ENCODE peak calls at places on chromosomes 2 and 18, in four cellular contexts. One of them, this sample, is unnamed.

GRCh38 chr2:46262248-46262938 is 34.8 kb upstream of the EPAS1 start:
- DNase-seq in AG08396: no peak
- DNase-seq in kidney epithelial cell: no peak
- DNase-seq in BJ: no peak
- DNase-seq in this sample: no peak

GRCh38 chr2:1140389-1141003 is 189.8 kb downstream of the SNTG2 start:
- DNase-seq in kidney epithelial cell: no peak
- DNase-seq in BJ: no peak
- DNase-seq in AG08396: peak; percentile 50
- DNase-seq in this sample: peak; percentile 29

GRCh38 chr2:189679224-189679623 is 4.8 kb downstream of the ANKAR start:
- DNase-seq in kidney epithelial cell: no peak
- DNase-seq in AG08396: no peak
- DNase-seq in BJ: no peak
- DNase-seq in this sample: no peak

GRCh38 chr2:98444436-98445166 is at the start of gene INPP4A:
- DNase-seq in kidney epithelial cell: no peak
- DNase-seq in BJ: no peak
- DNase-seq in AG08396: peak; percentile 96
- DNase-seq in this sample: peak; percentile 77

GRCh38 chr2:181036848-181037603 is 56.6 kb downstream of the UBE2E3 start:
- DNase-seq in kidney epithelial cell: no peak
- DNase-seq in AG08396: peak; percentile 21
- DNase-seq in BJ: peak; percentile 41
- DNase-seq in this sample: no peak

GRCh38 chr2:75258620-75259019 is 59.3 kb upstream of the TACR1 start:
- DNase-seq in AG08396: no peak
- DNase-seq in kidney epithelial cell: no peak
- DNase-seq in BJ: no peak
- DNase-seq in this sample: no peak

GRCh38 chr2:72915907-72916742 is 1.2 kb upstream of the EMX1 start:
- DNase-seq in AG08396: peak; percentile 59
- DNase-seq in BJ: no peak
- DNase-seq in kidney epithelial cell: no peak
- DNase-seq in this sample: peak; percentile 51

GRCh38 chr2:146665801-146666200 is 1179.0 kb upstream of the ACVR2A start:
- DNase-seq in BJ: no peak
- DNase-seq in kidney epithelial cell: no peak
- DNase-seq in AG08396: no peak
- DNase-seq in this sample: no peak

GRCh38 chr2:236876642-236877041 is 209.0 kb upstream of the COPS8 start:
- DNase-seq in AG08396: no peak
- DNase-seq in kidney epithelial cell: no peak
- DNase-seq in BJ: no peak
- DNase-seq in this sample: no peak

GRCh38 chr2:1731512-1731962 is 12.8 kb downstream of the PXDN start:
- DNase-seq in AG08396: peak; percentile 53
- DNase-seq in kidney epithelial cell: no peak
- DNase-seq in BJ: no peak
- DNase-seq in this sample: no peak

GRCh38 chr2:177283871-177284270 is 19.3 kb upstream of the NFE2L2 start:
- DNase-seq in kidney epithelial cell: no peak
- DNase-seq in BJ: no peak
- DNase-seq in AG08396: no peak
- DNase-seq in this sample: no peak

GRCh38 chr18:9965711-9966624 is 52.2 kb downstream of the VAPA start:
- DNase-seq in BJ: no peak
- DNase-seq in kidney epithelial cell: no peak
- DNase-seq in AG08396: no peak
- DNase-seq in this sample: no peak

GRCh38 chr18:63606526-63606925 is 19.4 kb downstream of the SERPINB13 start:
- DNase-seq in AG08396: peak; percentile 22
- DNase-seq in BJ: peak; percentile 29
- DNase-seq in kidney epithelial cell: no peak
- DNase-seq in this sample: no peak

GRCh38 chr2:1436369-1436768 is 23.1 kb downstream of the TPO start:
- DNase-seq in BJ: no peak
- DNase-seq in AG08396: no peak
- DNase-seq in kidney epithelial cell: no peak
- DNase-seq in this sample: no peak

GRCh38 chr2:71452565-71452964 is 796 bp upstream of the DYSF start:
- DNase-seq in BJ: no peak
- DNase-seq in kidney epithelial cell: peak; percentile 35
- DNase-seq in AG08396: no peak
- DNase-seq in this sample: no peak

GRCh38 chr2:167237478-167237877 is 349.2 kb downstream of the XIRP2 start:
- DNase-seq in BJ: no peak
- DNase-seq in kidney epithelial cell: no peak
- DNase-seq in AG08396: no peak
- DNase-seq in this sample: no peak

GRCh38 chr18:13890962-13891361 is 24.4 kb downstream of the MC2R start:
- DNase-seq in BJ: no peak
- DNase-seq in kidney epithelial cell: no peak
- DNase-seq in AG08396: no peak
- DNase-seq in this sample: no peak

GRCh38 chr2:55051026-55051866 is 995 bp upstream of the RTN4 start:
- DNase-seq in kidney epithelial cell: peak; percentile 100
- DNase-seq in BJ: peak; percentile 100
- DNase-seq in AG08396: peak; percentile 87
- DNase-seq in this sample: no peak

GRCh38 chr18:8496186-8496585 is 113.1 kb upstream of the RAB12 start:
- DNase-seq in kidney epithelial cell: no peak
- DNase-seq in AG08396: no peak
- DNase-seq in BJ: no peak
- DNase-seq in this sample: no peak

GRCh38 chr2:171056307-171056706 is 104.4 kb downstream of the TLK1 start:
- DNase-seq in kidney epithelial cell: no peak
- DNase-seq in BJ: peak; percentile 15
- DNase-seq in AG08396: no peak
- DNase-seq in this sample: no peak

GRCh38 chr2:43223412-43224040 is 2.9 kb downstream of the ZFP36L2 start:
- DNase-seq in kidney epithelial cell: no peak
- DNase-seq in BJ: no peak
- DNase-seq in AG08396: no peak
- DNase-seq in this sample: no peak

GRCh38 chr2:45068643-45069140 is 59.4 kb upstream of the SIX2 start:
- DNase-seq in BJ: no peak
- DNase-seq in AG08396: no peak
- DNase-seq in kidney epithelial cell: no peak
- DNase-seq in this sample: no peak

GRCh38 chr2:23629417-23630110 is 244.6 kb downstream of the KLHL29 start:
- DNase-seq in BJ: no peak
- DNase-seq in kidney epithelial cell: no peak
- DNase-seq in AG08396: no peak
- DNase-seq in this sample: no peak

GRCh38 chr2:172128484-172128883 is 25.8 kb upstream of the DLX2 start:
- DNase-seq in BJ: no peak
- DNase-seq in AG08396: no peak
- DNase-seq in kidney epithelial cell: no peak
- DNase-seq in this sample: no peak

GRCh38 chr2:241373449-241373848 is 17.4 kb downstream of the FARP2 start:
- DNase-seq in kidney epithelial cell: no peak
- DNase-seq in AG08396: no peak
- DNase-seq in BJ: no peak
- DNase-seq in this sample: no peak

GRCh38 chr2:238938460-238939055 is 90.7 kb downstream of the TWIST2 start:
- DNase-seq in BJ: peak; percentile 98
- DNase-seq in kidney epithelial cell: no peak
- DNase-seq in AG08396: peak; percentile 89
- DNase-seq in this sample: peak; percentile 1

GRCh38 chr2:225056330-225057073 is 14.2 kb upstream of the DOCK10 start:
- DNase-seq in BJ: no peak
- DNase-seq in AG08396: peak; percentile 12
- DNase-seq in kidney epithelial cell: no peak
- DNase-seq in this sample: no peak

GRCh38 chr2:174612960-174613359 is 15.4 kb upstream of the WIPF1 start:
- DNase-seq in AG08396: no peak
- DNase-seq in kidney epithelial cell: no peak
- DNase-seq in BJ: no peak
- DNase-seq in this sample: no peak

GRCh38 chr2:20515293-20516220 is 68.7 kb downstream of the RHOB start:
- DNase-seq in AG08396: no peak
- DNase-seq in kidney epithelial cell: no peak
- DNase-seq in BJ: no peak
- DNase-seq in this sample: no peak

GRCh38 chr2:4464607-4465006 is 761.2 kb downstream of the DCDC2C start:
- DNase-seq in BJ: no peak
- DNase-seq in kidney epithelial cell: no peak
- DNase-seq in AG08396: no peak
- DNase-seq in this sample: no peak

GRCh38 chr2:204340511-204340910 is 204.8 kb upstream of the PARD3B start:
- DNase-seq in kidney epithelial cell: no peak
- DNase-seq in BJ: no peak
- DNase-seq in AG08396: no peak
- DNase-seq in this sample: no peak

GRCh38 chr2:147468349-147468748 is 376.5 kb upstream of the ACVR2A start:
- DNase-seq in BJ: no peak
- DNase-seq in AG08396: no peak
- DNase-seq in kidney epithelial cell: no peak
- DNase-seq in this sample: no peak

GRCh38 chr2:75518638-75519465 is 41.9 kb downstream of the EVA1A start:
- DNase-seq in kidney epithelial cell: no peak
- DNase-seq in BJ: no peak
- DNase-seq in AG08396: no peak
- DNase-seq in this sample: no peak

GRCh38 chr2:57516740-57517340 is 529.8 kb upstream of the VRK2 start:
- DNase-seq in AG08396: peak; percentile 30
- DNase-seq in kidney epithelial cell: no peak
- DNase-seq in BJ: peak; percentile 6
- DNase-seq in this sample: no peak

GRCh38 chr18:43627833-43628370 is 350.6 kb upstream of the SYT4 start:
- DNase-seq in BJ: no peak
- DNase-seq in kidney epithelial cell: no peak
- DNase-seq in AG08396: no peak
- DNase-seq in this sample: no peak

GRCh38 chr2:65382323-65382722 is 50.1 kb downstream of the SPRED2 start:
- DNase-seq in BJ: no peak
- DNase-seq in AG08396: no peak
- DNase-seq in kidney epithelial cell: no peak
- DNase-seq in this sample: no peak

GRCh38 chr2:218320704-218321336 is 28.5 kb upstream of the TMBIM1 start:
- DNase-seq in BJ: no peak
- DNase-seq in AG08396: no peak
- DNase-seq in kidney epithelial cell: no peak
- DNase-seq in this sample: no peak

GRCh38 chr2:102284611-102285010 is 26.8 kb upstream of the IL1RL1 start:
- DNase-seq in kidney epithelial cell: no peak
- DNase-seq in BJ: no peak
- DNase-seq in AG08396: no peak
- DNase-seq in this sample: no peak

GRCh38 chr2:46001741-46002506 is 295.3 kb upstream of the EPAS1 start:
- DNase-seq in BJ: no peak
- DNase-seq in kidney epithelial cell: no peak
- DNase-seq in AG08396: peak; percentile 43
- DNase-seq in this sample: no peak

This sample was measured in memory B cell.